ENCODE peak calls at places on chromosome 15, in seven cellular contexts. E, C, F, J, D, I and Y are unnamed samples.

GRCh38 chr15:100918690-100919480 is at the start of gene LRRK1:
- DNase-seq in C (no peak), J (peak), E (peak), F (no peak), I (peak), D (peak), Y (no peak)

GRCh38 chr15:47377465-47377864 is 339.8 kb upstream of the SEMA6D start:
- DNase-seq in J (no peak), E (no peak), D (no peak), I (no peak), F (no peak), C (no peak), Y (no peak)

GRCh38 chr15:67050062-67050461 is 15.3 kb upstream of the SMAD3 start:
- DNase-seq in F (no peak), E (no peak), D (no peak), J (no peak), I (peak), C (no peak), Y (no peak)

GRCh38 chr15:93019971-93020370 is 69.0 kb downstream of the RGMA start:
- DNase-seq in D (no peak), I (no peak), J (no peak), F (no peak), E (no peak), C (no peak), Y (no peak)

GRCh38 chr15:51341366-51342248 is at the start of gene GLDN:
- DNase-seq in J (no peak), C (peak), I (peak), D (peak), F (peak), E (no peak), Y (peak)

GRCh38 chr15:64070965-64071851 is 22.4 kb downstream of the CIAO2A start:
- DNase-seq in D (no peak), F (no peak), E (no peak), I (peak), C (peak), J (peak), Y (peak)

GRCh38 chr15:84955089-84955848 is 26.4 kb upstream of the PDE8A start:
- DNase-seq in D (peak), J (peak), F (peak), I (peak), C (peak), E (peak), Y (peak)

GRCh38 chr15:42363487-42363886 is 4.2 kb downstream of the CAPN3 start:
- DNase-seq in C (no peak), I (no peak), J (no peak), E (no peak), F (no peak), D (peak), Y (no peak)

GRCh38 chr15:63514533-63514943 is 10.1 kb downstream of the USP3 start:
- DNase-seq in F (peak), I (peak), D (no peak), E (no peak), J (peak), C (no peak), Y (no peak)

GRCh38 chr15:36964626-36965025 is 135.7 kb downstream of the MEIS2 start:
- DNase-seq in C (no peak), F (no peak), J (no peak), I (no peak), E (no peak), D (no peak), Y (no peak)

GRCh38 chr15:85073556-85074194 is 92.0 kb downstream of the PDE8A start:
- DNase-seq in C (no peak), E (no peak), D (no peak), I (peak), F (no peak), J (no peak), Y (no peak)

GRCh38 chr15:63366451-63366850 is 15.2 kb downstream of the CA12 start:
- DNase-seq in J (no peak), I (no peak), E (no peak), D (no peak), F (no peak), C (no peak), Y (no peak)

GRCh38 chr15:29058903-29059539 is 173.2 kb downstream of the APBA2 start:
- DNase-seq in C (no peak), F (no peak), E (no peak), J (no peak), I (no peak), D (no peak), Y (no peak)

GRCh38 chr15:66170042-66170441 is 83.5 kb downstream of the MEGF11 start:
- DNase-seq in E (no peak), I (no peak), D (no peak), C (no peak), F (no peak), J (no peak), Y (no peak)

GRCh38 chr15:99452010-99452409 is 113.8 kb upstream of the MEF2A start:
- DNase-seq in J (no peak), D (peak), I (no peak), C (no peak), E (no peak), F (no peak), Y (no peak)